ENCODE peak calls at places on chromosomes 6 and 20, in four cellular contexts. J is gastrocnemius medialis; X is CD8-positive, alpha-beta T cell; Z is neural progenitor cell. O is an unnamed sample. For H3K4me1, the result is how much of the 10 kb centered on the place peaks cover.

GRCh38 chr20:57526067-57526884 is 1.3 kb upstream of the CTCFL start:
- DNase-seq in J (no peak), X (no peak), Z (peak), O (no peak)

GRCh38 chr20:49594143-49594928 is 26.4 kb upstream of the PTGIS start:
- DNase-seq in J (peak), X (no peak), Z (no peak), O (no peak)

GRCh38 chr6:105348897-105349296 is 54.0 kb downstream of the PREP start:
- DNase-seq in J (no peak), X (no peak), Z (no peak), O (no peak)

GRCh38 chr6:106080106-106081095 is 5.7 kb upstream of the PRDM1 start:
- DNase-seq in J (no peak), X (no peak), Z (peak), O (no peak)

GRCh38 chr6:137001977-137002302 is 42.8 kb downstream of the IL20RA start:
- DNase-seq in J (no peak), X (no peak), Z (no peak), O (no peak)

GRCh38 chr6:73452107-73452461 is at the start of gene CGAS:
- DNase-seq in J (peak), X (peak), Z (peak), O (no peak)

GRCh38 chr6:160386869-160387518 is 38.8 kb downstream of the SLC22A3 start:
- DNase-seq in J (peak), X (no peak), Z (no peak), O (no peak)

GRCh38 chr6:51339728-51340127 is 521.1 kb downstream of the TFAP2B start:
- DNase-seq in J (no peak), X (no peak), Z (peak), O (peak)

GRCh38 chr20:13141541-13141940 is 79.5 kb upstream of the ISM1 start:
- DNase-seq in J (no peak), X (no peak), Z (no peak), O (no peak)

GRCh38 chr6:12748815-12749521 is 32.4 kb downstream of the PHACTR1 start:
- DNase-seq in J (no peak), X (no peak), Z (peak), O (peak)

GRCh38 chr20:41645372-41645771 is 27.2 kb upstream of the CHD6 start:
- DNase-seq in J (no peak), X (no peak), Z (no peak), O (no peak)

GRCh38 chr6:5657684-5658429 is 348.9 kb downstream of the NRN1 start:
- DNase-seq in J (no peak), X (no peak), Z (no peak), O (no peak)

GRCh38 chr6:24227556-24227955 is 101.5 kb downstream of the NRSN1 start:
- DNase-seq in J (no peak), X (no peak), Z (peak), O (no peak)

GRCh38 chr6:43575105-43575771 is 600 bp downstream of the XPO5 start:
- DNase-seq in J (no peak), X (peak), Z (peak), O (peak)

GRCh38 chr6:87897581-87898147 is 150.0 kb upstream of the SPACA1 start:
- DNase-seq in J (no peak), X (no peak), Z (no peak), O (no peak)

GRCh38 chr20:35171438-35171752 is 477 bp upstream of the PROCR start:
- DNase-seq in J (no peak), X (no peak), Z (no peak), O (no peak)

GRCh38 chr20:38751360-38751976 is 3.2 kb downstream of the ACTR5 start:
- DNase-seq in J (no peak), X (peak), Z (peak), O (no peak)

GRCh38 chr6:35034411-35035171 is 106.5 kb downstream of the TCP11 start:
- DNase-seq in J (peak), X (no peak), Z (no peak), O (no peak)

GRCh38 chr6:64411226-64411625 is 775.6 kb downstream of the PHF3 start:
- DNase-seq in J (no peak), X (no peak), Z (no peak), O (no peak)

GRCh38 chr20:58986968-58987517 is 6.0 kb downstream of the NELFCD start:
- DNase-seq in J (no peak), X (no peak), Z (no peak), O (no peak)

GRCh38 chr6:30681696-30682180 is 4.7 kb downstream of the PPP1R18 start:
- DNase-seq in J (no peak), X (no peak), Z (no peak), O (no peak)

GRCh38 chr20:48567145-48567544 is 260.7 kb downstream of the PREX1 start:
- DNase-seq in J (no peak), X (no peak), Z (no peak), O (no peak)

GRCh38 chr20:47102629-47103028 is 208.0 kb downstream of the EYA2 start:
- DNase-seq in J (peak), X (no peak), Z (no peak), O (no peak)

GRCh38 chr6:105270511-105270910 is 90.7 kb upstream of the POPDC3 start:
- DNase-seq in J (no peak), X (no peak), Z (no peak), O (no peak)

GRCh38 chr20:63741676-63742380 is 2.3 kb downstream of the SLC2A4RG start:
- DNase-seq in J (no peak), X (no peak), Z (no peak), O (no peak)
- H3K4me3 ChIP-seq in J (peak), X (peak), Z (peak), O (no peak)

GRCh38 chr6:14661696-14662095 is 544.1 kb downstream of the CD83 start:
- DNase-seq in J (no peak), X (no peak), Z (peak), O (no peak)
- H3K4me1 ChIP-seq in J (under half), X (under half), Z (under half), O (under half)

GRCh38 chr6:113184736-113185135 is 672.4 kb upstream of the MARCKS start:
- DNase-seq in J (peak), X (no peak), Z (no peak), O (no peak)

GRCh38 chr6:113181164-113181563 is 676.0 kb upstream of the MARCKS start:
- DNase-seq in J (no peak), X (no peak), Z (no peak), O (no peak)

GRCh38 chr6:113185299-113185698 is 671.8 kb upstream of the MARCKS start:
- DNase-seq in J (no peak), X (no peak), Z (no peak), O (no peak)

GRCh38 chr6:113184291-113184690 is 672.9 kb upstream of the MARCKS start:
- DNase-seq in J (no peak), X (no peak), Z (no peak), O (no peak)

GRCh38 chr6:113182370-113183141 is 674.6 kb upstream of the MARCKS start:
- DNase-seq in J (no peak), X (no peak), Z (no peak), O (no peak)
- H3K27ac ChIP-seq in J (no peak), X (no peak), Z (no peak), O (no peak)

GRCh38 chr20:43925215-43925614 is 10.6 kb downstream of the TOX2 start:
- DNase-seq in J (no peak), X (peak), Z (no peak), O (no peak)
- H3K4me3 ChIP-seq in J (no peak), X (peak), Z (no peak), O (no peak)

GRCh38 chr6:154765273-154765672 is 32.1 kb downstream of the SCAF8 start:
- DNase-seq in J (no peak), X (no peak), Z (no peak), O (no peak)
- H3K4me1 ChIP-seq in J (half or more), X (half or more), Z (under half), O (under half)

DNA sequence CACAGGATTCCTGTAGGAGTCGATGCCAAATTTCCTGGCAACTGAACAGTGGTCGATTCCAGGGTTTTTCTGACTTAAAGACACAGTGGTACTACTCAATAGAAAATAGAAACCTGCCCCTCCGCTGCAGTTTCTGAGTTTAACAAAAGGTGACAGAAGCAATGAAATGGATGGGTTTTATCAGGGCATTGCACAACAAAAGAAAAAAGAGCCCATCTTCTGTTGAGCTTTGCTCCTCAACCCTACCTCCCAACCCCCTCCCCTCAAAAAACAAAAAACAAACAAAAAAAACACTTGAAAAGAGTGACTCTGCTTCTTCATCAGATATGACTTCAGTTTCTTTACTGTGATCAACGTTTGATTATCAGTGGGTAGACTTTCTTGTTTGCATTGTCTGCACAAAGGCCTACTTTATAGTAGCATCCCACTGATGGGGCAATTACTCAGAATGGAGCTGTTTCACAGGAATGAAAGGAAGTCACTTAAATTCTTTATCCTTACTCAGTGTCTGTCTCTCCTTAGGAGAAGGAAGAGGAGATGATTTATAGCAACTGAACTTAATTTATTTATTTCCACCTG is 96.1 kb upstream of the FOXO3 start:
- DNase-seq in J (no peak), X (no peak), Z (peak), O (no peak)
- H3K27ac ChIP-seq in J (no peak), X (no peak), Z (no peak), O (no peak)

DNA sequence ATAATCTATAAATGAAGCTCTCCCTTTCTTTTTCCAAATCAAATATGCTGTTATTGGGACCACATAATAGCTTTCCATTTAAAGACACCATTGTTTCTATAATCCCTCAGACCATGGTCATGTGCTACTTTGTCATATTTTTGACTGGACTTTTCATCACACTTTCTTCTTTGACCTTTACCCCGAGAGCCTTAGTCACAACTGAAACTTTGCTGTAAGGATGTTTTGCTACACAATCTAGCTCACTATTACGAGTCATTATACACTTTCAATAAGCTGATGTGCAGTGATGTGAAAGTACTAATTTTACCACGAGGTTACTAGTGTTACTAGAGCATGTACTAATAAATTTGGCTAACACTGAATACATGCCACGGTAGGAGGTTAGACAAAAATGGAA is 367.2 kb upstream of the RUNX2 start:
- DNase-seq in J (no peak), X (no peak), Z (no peak), O (no peak)
- H3K4me3 ChIP-seq in J (no peak), X (no peak), Z (no peak), O (no peak)

GRCh38 chr6:33770833-33771341 is 18.0 kb downstream of the LEMD2 start:
- DNase-seq in J (no peak), X (no peak), Z (no peak), O (no peak)

GRCh38 chr6:33774774-33775173 is 14.2 kb downstream of the LEMD2 start:
- DNase-seq in J (no peak), X (no peak), Z (no peak), O (no peak)

GRCh38 chr6:33771342-33772113 is 17.4 kb downstream of the LEMD2 start:
- DNase-seq in J (peak), X (peak), Z (peak), O (peak)

GRCh38 chr6:33772114-33772830 is 16.7 kb downstream of the LEMD2 start:
- DNase-seq in J (no peak), X (no peak), Z (no peak), O (no peak)

GRCh38 chr6:33772902-33773472 is 15.9 kb downstream of the LEMD2 start:
- DNase-seq in J (no peak), X (no peak), Z (no peak), O (no peak)
- H3K4me1 ChIP-seq in J (under half), X (under half), Z (under half), O (under half)

O was measured in iPS DF 6.9.